ENCODE peak calls at places on chromosomes 5 and 9, in four cellular contexts. A is CD4-positive, alpha-beta memory T cell; O is tibial artery; S is right cardiac atrium. W is an unnamed sample. For H3K4me1 and H3K27me3, the result is how much of the 10 kb centered on the place peaks cover.

GRCh38 chr5:120152472-120152871 is 311.6 kb upstream of the PRR16 start:
- DNase-seq in A (no peak), O (no peak), S (no peak), W (no peak)

GRCh38 chr9:70136632-70137031 is 93.0 kb downstream of the MAMDC2 start:
- DNase-seq in A (no peak), O (no peak), S (no peak), W (no peak)

GRCh38 chr9:101092922-101093321 is 64.4 kb downstream of the PLPPR1 start:
- DNase-seq in A (no peak), O (no peak), S (no peak), W (no peak)

GRCh38 chr5:135179308-135179980 is 145.4 kb upstream of the PITX1 start:
- DNase-seq in A (no peak), O (no peak), S (peak), W (no peak)

GRCh38 chr5:64619609-64620008 is 70.7 kb upstream of the SHISAL2B start:
- DNase-seq in A (no peak), O (no peak), S (no peak), W (no peak)

GRCh38 chr5:87268970-87269377 is 1.3 kb downstream of the RASA1 start:
- DNase-seq in A (no peak), O (no peak), S (no peak), W (no peak)

GRCh38 chr9:36572515-36573418 is at the start of gene MELK:
- DNase-seq in A (peak), O (peak), S (peak), W (peak)

GRCh38 chr5:157558089-157558595 is 17.4 kb downstream of the ADAM19 start:
- DNase-seq in A (no peak), O (no peak), S (no peak), W (no peak)

GRCh38 chr9:91056917-91057316 is 255.3 kb downstream of the SYK start:
- DNase-seq in A (no peak), O (no peak), S (no peak), W (no peak)

GRCh38 chr5:169801324-169801777 is 164.3 kb downstream of the DOCK2 start:
- DNase-seq in A (no peak), O (no peak), S (no peak), W (no peak)

GRCh38 chr5:137051165-137051564 is 448.0 kb downstream of the SPOCK1 start:
- DNase-seq in A (no peak), O (no peak), S (no peak), W (no peak)

GRCh38 chr5:135600971-135601381 is 22.2 kb upstream of the CXCL14 start:
- DNase-seq in A (no peak), O (no peak), S (no peak), W (no peak)

GRCh38 chr9:73148447-73148937 is 3.2 kb upstream of the ANXA1 start:
- DNase-seq in A (no peak), O (no peak), S (no peak), W (no peak)

GRCh38 chr9:137638680-137639079 is 19.9 kb downstream of the EHMT1 start:
- DNase-seq in A (no peak), O (no peak), S (no peak), W (no peak)

GRCh38 chr9:34536685-34537084 is 13.9 kb upstream of the ENHO start:
- DNase-seq in A (no peak), O (no peak), S (no peak), W (no peak)

GRCh38 chr5:127957701-127958190 is 125.8 kb upstream of the SLC12A2 start:
- DNase-seq in A (no peak), O (no peak), S (no peak), W (no peak)

GRCh38 chr5:19479562-19479961 is 508.4 kb downstream of the CDH18 start:
- DNase-seq in A (no peak), O (no peak), S (no peak), W (no peak)

GRCh38 chr5:104569621-104570020 is 1007.0 kb upstream of the NUDT12 start:
- DNase-seq in A (no peak), O (no peak), S (no peak), W (no peak)

GRCh38 chr9:95131023-95131943 is 186.2 kb downstream of the FANCC start:
- DNase-seq in A (peak), O (peak), S (peak), W (peak)

GRCh38 chr9:120755827-120756434 is 37.3 kb downstream of the FBXW2 start:
- DNase-seq in A (peak), O (peak), S (no peak), W (peak)

GRCh38 chr5:176608142-176608705 is 1.7 kb downstream of the GPRIN1 start:
- DNase-seq in A (no peak), O (no peak), S (peak), W (no peak)

GRCh38 chr5:135635471-135635870 is 56.7 kb upstream of the CXCL14 start:
- DNase-seq in A (no peak), O (no peak), S (no peak), W (no peak)

GRCh38 chr5:146048994-146049703 is 56.2 kb downstream of the PLAC8L1 start:
- DNase-seq in A (no peak), O (peak), S (no peak), W (peak)

GRCh38 chr9:88791105-88791805 is 200.0 kb upstream of the S1PR3 start:
- DNase-seq in A (no peak), O (peak), S (no peak), W (no peak)

GRCh38 chr5:157761690-157762611 is 18.4 kb downstream of the LSM11 start:
- DNase-seq in A (peak), O (no peak), S (no peak), W (peak)

GRCh38 chr5:132773601-132774355 is 3.3 kb downstream of the SEPTIN8 start:
- DNase-seq in A (no peak), O (no peak), S (no peak), W (no peak)

GRCh38 chr5:169723103-169723831 is 86.2 kb downstream of the DOCK2 start:
- DNase-seq in A (no peak), O (no peak), S (no peak), W (no peak)

GRCh38 chr9:91101598-91102168 is 260.0 kb downstream of the AUH start:
- DNase-seq in A (peak), O (no peak), S (no peak), W (no peak)

GRCh38 chr9:116193636-116194035 is 40.0 kb downstream of the PAPPA start:
- DNase-seq in A (no peak), O (no peak), S (no peak), W (no peak)

GRCh38 chr5:174699131-174699530 is 25.3 kb upstream of the MSX2 start:
- DNase-seq in A (no peak), O (no peak), S (no peak), W (no peak)

GRCh38 chr5:60754495-60754894 is 54.5 kb upstream of the DEPDC1B start:
- DNase-seq in A (no peak), O (no peak), S (no peak), W (no peak)

GRCh38 chr5:178421699-178422399 is 168.3 kb downstream of the COL23A1 start:
- DNase-seq in A (no peak), O (no peak), S (no peak), W (no peak)

GRCh38 chr5:7078090-7078489 is 317.8 kb upstream of the ADCY2 start:
- DNase-seq in A (no peak), O (no peak), S (no peak), W (no peak)

GRCh38 chr5:127950707-127951356 is 132.7 kb upstream of the SLC12A2 start:
- DNase-seq in A (no peak), O (no peak), S (no peak), W (no peak)

GRCh38 chr9:75930766-75931311 is 40.4 kb downstream of the PCSK5 start:
- DNase-seq in A (no peak), O (no peak), S (no peak), W (no peak)

GRCh38 chr9:93128011-93128714 is 5.9 kb downstream of the NINJ1 start:
- DNase-seq in A (no peak), O (no peak), S (peak), W (no peak)

GRCh38 chr9:93130861-93131481 is 3.1 kb downstream of the NINJ1 start:
- DNase-seq in A (no peak), O (peak), S (peak), W (no peak)

GRCh38 chr9:93128715-93129224 is 5.3 kb downstream of the NINJ1 start:
- DNase-seq in A (no peak), O (no peak), S (no peak), W (no peak)

GRCh38 chr9:93129286-93129685 is 4.8 kb downstream of the NINJ1 start:
- DNase-seq in A (no peak), O (no peak), S (peak), W (no peak)

GRCh38 chr9:93129691-93130500 is 4.2 kb downstream of the NINJ1 start:
- DNase-seq in A (no peak), O (no peak), S (peak), W (no peak)
- H3K4me1 ChIP-seq in A (half or more), O (half or more), S (under half), W (under half)

DNA sequence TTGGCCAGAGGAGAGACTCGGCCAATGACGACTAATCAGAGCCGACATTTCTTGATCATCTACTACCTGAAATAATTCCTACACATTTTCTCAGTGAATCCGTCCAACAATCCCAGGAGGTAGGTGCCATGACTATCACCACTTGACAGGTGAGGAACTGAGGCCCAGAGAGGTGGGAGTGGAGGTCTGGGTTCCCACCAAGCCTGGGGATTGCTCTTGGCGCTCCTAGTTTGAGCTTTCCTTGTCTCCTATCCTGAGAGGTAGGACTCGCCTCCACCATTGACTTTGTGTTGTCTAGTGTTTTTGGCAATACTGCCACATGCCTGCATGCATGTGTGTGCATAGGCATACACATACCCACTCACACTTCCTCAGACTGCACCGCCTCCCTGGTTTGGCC is 6.3 kb upstream of the NTNG2 start:
- DNase-seq in A (no peak), O (no peak), S (no peak), W (no peak)
- H3K27me3 ChIP-seq in A (under half), O (under half), S (under half), W (under half)

GRCh38 chr5:95942414-95942813 is 19.2 kb downstream of the ELL2 start:
- DNase-seq in A (no peak), O (no peak), S (no peak), W (no peak)

GRCh38 chr5:95941756-95942155 is 19.9 kb downstream of the ELL2 start:
- DNase-seq in A (no peak), O (no peak), S (no peak), W (no peak)

GRCh38 chr5:95942968-95943367 is 18.7 kb downstream of the ELL2 start:
- DNase-seq in A (no peak), O (no peak), S (no peak), W (no peak)

GRCh38 chr5:95949810-95950209 is 11.8 kb downstream of the ELL2 start:
- DNase-seq in A (no peak), O (no peak), S (no peak), W (no peak)

DNA sequence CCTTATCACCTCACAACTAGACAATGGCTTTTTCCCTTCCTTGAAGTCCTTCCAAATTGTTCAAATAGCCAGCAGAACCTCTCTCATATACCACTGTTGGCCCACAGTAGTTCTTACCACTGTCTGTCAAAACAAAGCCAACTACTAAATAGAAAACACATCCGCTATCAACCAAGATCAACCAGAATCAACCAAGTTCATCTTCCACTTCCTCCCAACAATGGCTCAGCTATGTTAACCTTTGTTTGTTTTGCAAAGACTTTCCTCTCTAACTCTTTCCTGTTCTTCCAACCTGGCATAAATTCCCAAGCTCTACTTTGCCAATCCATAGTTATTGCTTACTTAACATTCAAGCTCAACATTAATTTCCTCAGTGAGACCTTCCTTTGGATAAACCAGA is 15.2 kb downstream of the ELL2 start:
- DNase-seq in A (no peak), O (no peak), S (no peak), W (no peak)
- H3K4me1 ChIP-seq in A (under half), O (half or more), S (under half), W (under half)

DNA sequence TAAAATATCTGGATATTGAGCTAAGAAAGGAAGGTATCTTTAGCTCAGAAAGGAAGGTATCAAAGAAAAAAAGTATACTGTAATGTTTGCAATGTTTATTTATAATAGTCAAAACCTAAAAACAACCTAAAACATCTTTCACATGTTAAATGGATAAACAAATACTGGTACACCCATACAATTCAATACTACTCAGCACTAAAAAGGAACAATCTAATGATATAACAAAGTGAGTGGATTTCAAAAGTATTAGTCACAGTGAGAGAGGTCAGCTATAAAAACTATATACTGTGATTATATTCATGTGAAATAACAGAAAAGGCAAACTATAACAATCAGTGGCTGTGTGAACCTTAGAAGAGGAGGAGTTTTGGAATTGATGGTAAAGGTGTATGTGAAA is 455.0 kb upstream of the FTMT start:
- DNase-seq in A (no peak), O (no peak), S (no peak), W (no peak)
- H3K27me3 ChIP-seq in A (under half), O (under half), S (under half), W (under half)

GRCh38 chr9:133044125-133044524 is 13.3 kb downstream of the GTF3C5 start:
- DNase-seq in A (no peak), O (no peak), S (no peak), W (no peak)
- H3K4me1 ChIP-seq in A (under half), O (under half), S (under half), W (under half)

GRCh38 chr9:99822096-99822595 is 461 bp downstream of the NR4A3 start:
- DNase-seq in A (no peak), O (peak), S (no peak), W (no peak)
- H3K27me3 ChIP-seq in A (under half), O (under half), S (under half), W (under half)